ENCODE peak calls at places on chromosomes 3 and 15, in nine cellular contexts. H is RWPE1, C is type B pancreatic cell, E is heart left ventricle, Z is neural crest cell, I is neural progenitor cell, P is MCF 10A, Q is lower lobe of right lung, R is foreskin fibroblast. G is an unnamed sample.

GRCh38 chr15:41564286-41564959 is 5.4 kb downstream of the TYRO3 start:
- DNase-seq in C (no peak), R (peak; percentile 11), E (no peak), Z (peak; percentile 45), Q (no peak), P (no peak), H (no peak), I (peak; percentile 75), G (no peak)

GRCh38 chr3:126659915-126660886 is 5.3 kb upstream of the TXNRD3 start:
- DNase-seq in H (no peak), P (peak; percentile 32), E (no peak), Q (no peak), I (peak; percentile 47), C (no peak), R (peak; percentile 41), Z (no peak), G (no peak)

GRCh38 chr3:16079519-16079918 is 95.0 kb upstream of the GALNT15 start:
- DNase-seq in Z (no peak), C (no peak), E (no peak), P (no peak), I (no peak), H (no peak), R (peak; percentile 61), Q (no peak), G (no peak)

GRCh38 chr15:38846351-38846750 is 281.7 kb upstream of the RASGRP1 start:
- DNase-seq in H (no peak), C (no peak), Z (no peak), R (peak; percentile 49), Q (no peak), I (no peak), E (no peak), P (no peak), G (no peak)

GRCh38 chr3:161644871-161645636 is 148.4 kb downstream of the OTOL1 start:
- DNase-seq in E (no peak), H (no peak), R (peak; percentile 24), Q (no peak), I (no peak), Z (no peak), P (no peak), C (no peak), G (no peak)

GRCh38 chr15:26981492-26981891 is 10.5 kb downstream of the GABRG3 start:
- DNase-seq in C (no peak), E (no peak), I (no peak), Z (no peak), P (no peak), R (no peak), H (no peak), Q (no peak), G (no peak)

GRCh38 chr15:79640206-79640605 is 208.1 kb downstream of the MINAR1 start:
- DNase-seq in I (no peak), E (peak; percentile 42), H (peak; percentile 49), Z (no peak), P (peak; percentile 53), R (peak; percentile 94), Q (no peak), C (no peak), G (no peak)

GRCh38 chr3:168534761-168535160 is 439.0 kb upstream of the GOLIM4 start:
- DNase-seq in Z (no peak), I (no peak), Q (no peak), E (no peak), R (no peak), C (no peak), H (no peak), P (no peak), G (peak; percentile 2)

GRCh38 chr3:43726511-43726910 is 35.8 kb downstream of the ABHD5 start:
- DNase-seq in E (no peak), P (no peak), Z (no peak), C (no peak), R (peak; percentile 62), I (no peak), H (no peak), Q (no peak), G (no peak)

GRCh38 chr3:192819001-192819569 is 91.7 kb upstream of the FGF12 start:
- DNase-seq in P (peak; percentile 89), I (no peak), H (peak; percentile 82), E (no peak), R (peak; percentile 78), Z (no peak), C (no peak), Q (no peak), G (peak; percentile 64)

DNA sequence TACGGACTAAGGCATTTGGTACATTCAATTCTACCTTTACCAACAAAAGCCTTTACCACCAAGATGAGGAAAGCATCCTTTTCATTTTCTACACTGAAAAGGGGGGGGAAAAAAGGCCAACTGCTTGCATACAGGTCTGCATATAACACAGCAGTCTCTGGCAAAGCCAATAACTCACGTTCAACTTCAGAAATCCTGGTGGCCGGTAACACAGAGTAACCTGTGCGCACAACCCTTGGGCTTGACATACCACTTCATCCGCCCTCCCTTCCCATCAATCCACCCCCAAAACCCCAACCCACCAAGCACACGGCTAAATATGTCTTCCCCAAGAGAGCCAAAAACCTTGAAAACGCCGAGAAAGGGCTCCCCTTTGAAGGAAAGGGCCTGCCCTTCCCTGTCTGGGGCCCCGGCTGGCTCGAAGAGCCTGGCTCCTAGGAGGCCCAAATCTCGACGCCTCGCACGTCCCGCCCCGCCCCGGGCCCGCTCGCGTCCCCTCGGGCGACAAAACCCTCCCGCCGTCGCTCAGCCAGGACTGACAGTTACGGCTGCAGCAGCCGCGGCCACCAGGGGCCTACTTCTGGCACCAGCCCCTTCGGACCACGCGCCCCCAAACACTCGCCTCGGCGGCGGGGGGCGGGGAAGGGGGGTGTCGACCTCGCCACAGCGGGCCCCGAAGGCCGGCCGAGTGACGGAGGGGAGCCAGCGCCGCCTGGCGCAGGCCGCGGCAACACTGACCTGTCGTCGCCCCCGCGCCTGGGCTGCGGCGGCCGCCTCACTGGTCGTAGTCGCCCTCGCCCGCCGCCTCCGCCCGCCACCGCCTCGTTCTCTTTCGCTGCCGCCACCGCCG is 848 bp downstream of the UBE3A start:
- DNase-seq in H (peak; percentile 26), P (peak; percentile 52), R (peak; percentile 81), I (peak; percentile 90), E (peak; percentile 70), Q (peak; percentile 77), C (peak; percentile 78), Z (peak; percentile 65), G (peak; percentile 67)
- TF ChIP-seq CTCF in H (peak; percentile 69), P (peak; percentile 37), R (no peak), I (peak; percentile 52), E (peak; percentile 67), Q (peak; percentile 42), C (peak; percentile 65), Z (peak; percentile 52), G (peak; percentile 38)

GRCh38 chr3:197501879-197502620 is 53.7 kb downstream of the BDH1 start:
- DNase-seq in P (peak; percentile 96), E (no peak), I (peak; percentile 83), Z (no peak), C (no peak), Q (peak; percentile 77), R (peak; percentile 63), H (no peak), G (peak; percentile 74)
- TF ChIP-seq CTCF in P (peak; percentile 89), E (peak; percentile 50), I (peak; percentile 76), Z (peak; percentile 57), C (peak; percentile 66), Q (peak; percentile 61), R (peak; percentile 44), H (no peak), G (peak; percentile 67)

GRCh38 chr15:83206387-83206970 is 1.1 kb downstream of the HDGFL3 start:
- DNase-seq in Q (no peak), H (peak; percentile 32), Z (peak; percentile 23), R (peak; percentile 43), I (no peak), C (no peak), E (no peak), P (peak; percentile 33), G (no peak)

GRCh38 chr15:83206971-83207621 is 527 bp downstream of the HDGFL3 start:
- DNase-seq in E (peak; percentile 56), Z (peak; percentile 51), C (peak; percentile 75), R (peak; percentile 69), I (peak; percentile 72), Q (peak; percentile 60), H (peak; percentile 50), P (peak; percentile 40), G (peak; percentile 43)

GRCh38 chr15:83209333-83209732 is 1.7 kb upstream of the HDGFL3 start:
- DNase-seq in C (no peak), Z (no peak), R (no peak), I (peak; percentile 50), Q (no peak), H (no peak), E (no peak), P (no peak), G (no peak)

GRCh38 chr15:83208357-83208661 is 686 bp upstream of the HDGFL3 start:
- DNase-seq in I (peak; percentile 82), H (no peak), E (no peak), R (no peak), Z (no peak), C (no peak), Q (no peak), P (no peak), G (no peak)

DNA sequence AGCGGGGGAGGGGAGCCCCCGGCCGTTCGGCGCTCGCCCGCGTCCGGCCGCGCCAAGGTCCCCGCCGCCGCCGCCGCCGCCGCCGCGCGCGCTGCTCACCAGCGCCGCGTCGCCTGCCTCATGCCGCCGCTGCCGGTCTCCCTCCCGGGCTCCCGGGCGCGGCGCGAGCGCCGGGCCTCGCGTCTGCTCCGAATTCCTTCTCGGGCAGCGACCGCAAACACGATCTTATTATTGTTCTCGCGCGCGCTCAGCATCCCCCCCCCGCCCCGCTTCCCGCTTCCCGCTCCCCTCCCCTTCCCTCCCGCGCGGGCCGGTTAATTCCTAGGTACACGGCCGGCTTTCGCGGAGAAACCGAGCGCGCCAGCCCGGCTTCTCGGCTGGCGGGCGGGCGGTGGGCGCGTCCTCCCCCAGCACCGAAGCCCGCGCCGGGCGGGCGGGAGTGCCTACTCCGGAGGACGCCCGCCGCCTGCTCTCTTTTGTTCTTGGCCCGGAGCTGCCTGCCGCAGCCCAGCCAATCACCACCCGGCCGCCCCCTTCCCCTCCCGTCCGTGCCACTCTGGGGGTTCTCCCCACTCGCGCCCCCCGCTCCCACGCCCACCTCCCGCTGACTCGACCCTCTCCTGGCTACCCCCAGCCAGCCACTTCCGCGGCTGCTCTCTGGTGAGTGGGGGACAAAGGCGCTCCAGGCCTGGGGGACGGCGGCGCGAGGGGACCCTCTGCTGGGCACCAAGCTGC is at the start of gene HDGFL3:
- DNase-seq in Q (peak; percentile 71), C (peak; percentile 79), H (peak; percentile 73), P (peak; percentile 60), Z (peak; percentile 60), E (peak; percentile 76), R (peak; percentile 79), I (peak; percentile 88), G (peak; percentile 76)
- TF ChIP-seq CTCF in Q (no peak), C (no peak), H (no peak), P (peak; percentile 19), Z (peak; percentile 35), E (no peak), R (no peak), I (no peak), G (no peak)

DNA sequence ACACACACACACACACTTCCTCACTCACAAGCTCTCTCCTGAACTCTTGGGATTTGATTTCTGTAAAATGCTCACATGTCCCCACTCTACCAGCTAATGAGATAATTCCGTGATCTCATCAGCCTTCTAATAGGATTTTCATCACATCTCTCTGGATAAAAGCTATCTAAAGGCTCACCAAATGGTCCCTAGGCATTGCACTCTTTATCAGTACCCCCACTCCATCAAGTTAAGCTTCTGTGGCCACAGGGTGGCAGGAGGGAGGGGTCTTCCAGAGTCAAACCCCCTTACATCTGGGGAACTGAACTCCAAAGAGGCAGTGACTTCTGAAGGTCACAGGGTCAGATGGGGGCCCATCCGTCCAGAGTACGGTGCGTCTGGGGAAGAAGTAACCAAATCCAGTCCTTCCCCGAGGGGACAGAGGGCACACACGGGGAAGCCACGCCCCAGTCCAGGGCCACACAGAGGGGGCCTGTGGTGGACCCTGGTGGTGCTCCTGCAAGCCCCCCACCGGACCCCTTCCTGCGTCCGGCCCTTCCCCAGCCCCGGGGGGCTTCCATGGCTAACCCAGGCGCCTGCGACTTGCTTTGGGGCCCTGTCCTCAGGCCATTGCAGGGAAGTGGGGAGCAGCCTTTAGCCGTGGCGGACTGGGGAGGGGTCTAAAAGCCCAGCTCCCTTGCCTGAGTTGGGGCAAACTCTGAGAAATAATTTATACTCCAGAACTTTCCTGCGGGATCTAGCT is 25.5 kb downstream of the CPN2 start:
- DNase-seq in I (no peak), P (no peak), Q (no peak), H (no peak), Z (no peak), C (no peak), E (no peak), R (no peak), G (no peak)
- TF ChIP-seq CTCF in I (no peak), P (no peak), Q (no peak), H (no peak), Z (no peak), C (no peak), E (no peak), R (no peak), G (no peak)

G was measured in activated CD8-positive, alpha-beta T cell treated with anti-CD3 and anti-CD28 coated beads for 36 hours.